ENCODE peak calls at places on chromosomes 5 and 9, in eight cellular contexts. H is GM23338, J is Caco-2, K is progenitor cell of endocrine pancreas, A is GM13976, L is AG04450, C is lower lobe of right lung, R is fibroblast of pulmonary artery. N is an unnamed sample.
A peak's percentile ranks its signal among the peaks of the same experiment; 100 is the strongest.

GRCh38 chr9:110351009-110351467 is 13.4 kb upstream of the TXNDC8 start:
- DNase-seq in J (no peak), L (peak; percentile 13), K (no peak), R (peak; percentile 68), H (no peak), C (no peak), A (no peak), N (peak; percentile 76)

GRCh38 chr5:8958602-8959001 is 587.3 kb downstream of the SEMA5A start:
- DNase-seq in J (no peak), L (no peak), R (no peak), K (no peak), H (no peak), A (no peak), C (no peak), N (no peak)

GRCh38 chr9:137217276-137218211 is 4.5 kb downstream of the RNF208 start:
- DNase-seq in K (no peak), L (no peak), J (peak; percentile 88), H (peak; percentile 89), R (no peak), A (no peak), C (peak; percentile 85), N (peak; percentile 74)

GRCh38 chr5:69209607-69210006 is 20.2 kb downstream of the CENPH start:
- DNase-seq in R (peak; percentile 33), K (no peak), C (no peak), H (no peak), L (no peak), J (no peak), A (no peak), N (no peak)

GRCh38 chr9:72254881-72255545 is 105.8 kb downstream of the GDA start:
- DNase-seq in L (no peak), J (no peak), H (no peak), R (no peak), A (no peak), C (no peak), K (no peak), N (peak; percentile 47)

GRCh38 chr9:120905794-120906248 is 20.8 kb downstream of the TRAF1 start:
- DNase-seq in L (no peak), C (no peak), A (no peak), R (no peak), J (no peak), K (no peak), H (no peak), N (no peak)

GRCh38 chr5:157511656-157512644 is 51.9 kb downstream of the NIPAL4 start:
- DNase-seq in C (peak; percentile 78), J (no peak), H (peak; percentile 35), L (peak; percentile 94), A (no peak), R (peak; percentile 98), K (no peak), N (peak; percentile 99)

GRCh38 chr9:81116340-81117207 is 572.8 kb downstream of the TLE1 start:
- DNase-seq in H (peak; percentile 13), C (no peak), R (no peak), A (no peak), J (no peak), L (peak; percentile 10), K (no peak), N (no peak)

GRCh38 chr5:7762267-7762666 is 88.7 kb downstream of the CFAP90 start:
- DNase-seq in C (no peak), K (no peak), J (peak; percentile 18), A (peak; percentile 37), L (no peak), H (peak; percentile 55), R (no peak), N (peak; percentile 13)

GRCh38 chr9:76321185-76321828 is 72.9 kb downstream of the RFK start:
- DNase-seq in R (peak; percentile 75), J (no peak), A (no peak), K (no peak), L (peak; percentile 51), C (no peak), H (no peak), N (peak; percentile 58)

GRCh38 chr9:2120926-2121689 is 106.0 kb downstream of the SMARCA2 start:
- DNase-seq in A (no peak), L (peak; percentile 11), K (no peak), R (peak; percentile 63), J (no peak), H (no peak), C (no peak), N (peak; percentile 45)

GRCh38 chr5:138033275-138033808 is 463 bp upstream of the FAM13B start:
- DNase-seq in A (peak; percentile 22), L (no peak), J (no peak), K (no peak), R (no peak), C (no peak), H (peak; percentile 87), N (no peak)

GRCh38 chr9:95449016-95449415 is 67.8 kb downstream of the PTCH1 start:
- DNase-seq in L (no peak), A (no peak), C (no peak), R (no peak), K (no peak), H (no peak), J (no peak), N (no peak)

GRCh38 chr9:95446984-95447383 is 69.8 kb downstream of the PTCH1 start:
- DNase-seq in R (no peak), L (no peak), J (no peak), K (no peak), H (no peak), A (no peak), C (no peak), N (no peak)

GRCh38 chr9:95446259-95446658 is 70.5 kb downstream of the PTCH1 start:
- DNase-seq in C (no peak), A (no peak), J (no peak), K (no peak), L (no peak), H (no peak), R (no peak), N (no peak)

GRCh38 chr9:95450171-95451107 is 66.3 kb downstream of the PTCH1 start:
- DNase-seq in R (no peak), H (peak; percentile 18), L (no peak), C (no peak), A (no peak), J (no peak), K (no peak), N (no peak)

DNA sequence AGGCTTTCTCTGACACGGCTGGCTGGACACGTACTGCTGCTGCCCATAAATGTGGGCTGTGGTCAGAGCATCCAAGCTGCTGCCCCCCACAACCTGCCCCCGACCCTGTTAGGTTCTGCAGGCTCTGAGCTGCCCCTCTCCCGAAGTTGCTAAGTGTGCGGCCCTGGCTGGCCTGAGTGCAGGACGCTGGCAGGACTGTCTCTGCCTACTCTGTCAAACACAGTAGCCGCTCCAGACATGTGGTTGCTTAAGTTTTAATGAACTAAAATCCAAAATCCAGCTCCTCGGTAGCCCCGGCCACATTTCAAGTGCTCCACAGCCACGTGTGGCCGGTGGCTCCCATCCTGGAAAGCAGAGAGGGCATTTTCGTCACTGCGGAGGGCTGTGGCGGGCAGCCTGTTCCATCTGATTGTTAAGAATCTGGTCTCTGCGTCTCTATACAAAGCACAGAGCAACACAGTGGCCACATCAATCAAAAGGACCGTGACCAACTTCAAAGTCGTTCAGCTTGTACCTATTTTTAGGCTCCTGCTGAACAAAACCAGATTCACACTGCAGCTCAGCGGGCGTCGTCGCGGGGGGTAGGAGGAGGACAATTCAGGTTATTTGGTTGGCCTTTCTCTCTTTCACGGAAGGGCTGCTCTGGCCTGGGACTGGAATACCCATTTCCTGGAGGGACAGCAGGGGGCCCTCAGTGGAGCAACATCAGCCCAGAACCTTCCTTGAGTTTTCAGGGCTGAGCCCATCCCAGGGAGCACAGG is 68.9 kb downstream of the PTCH1 start:
- DNase-seq in R (no peak), H (peak; percentile 49), C (no peak), J (no peak), L (no peak), A (no peak), K (no peak), N (no peak)
- TF ChIP-seq CTCF in R (no peak), H (no peak), C (no peak), J (no peak), L (no peak), A (no peak), K (no peak), N (no peak)

GRCh38 chr5:29218138-29218537 is 1975.3 kb upstream of the CDH6 start:
- DNase-seq in H (peak; percentile 25), A (no peak), C (no peak), K (no peak), L (no peak), R (no peak), J (peak; percentile 5), N (peak; percentile 22)
- TF ChIP-seq CTCF in H (peak; percentile 66), A (no peak), C (no peak), K (peak; percentile 24), L (no peak), R (no peak), J (no peak), N (no peak)

DNA sequence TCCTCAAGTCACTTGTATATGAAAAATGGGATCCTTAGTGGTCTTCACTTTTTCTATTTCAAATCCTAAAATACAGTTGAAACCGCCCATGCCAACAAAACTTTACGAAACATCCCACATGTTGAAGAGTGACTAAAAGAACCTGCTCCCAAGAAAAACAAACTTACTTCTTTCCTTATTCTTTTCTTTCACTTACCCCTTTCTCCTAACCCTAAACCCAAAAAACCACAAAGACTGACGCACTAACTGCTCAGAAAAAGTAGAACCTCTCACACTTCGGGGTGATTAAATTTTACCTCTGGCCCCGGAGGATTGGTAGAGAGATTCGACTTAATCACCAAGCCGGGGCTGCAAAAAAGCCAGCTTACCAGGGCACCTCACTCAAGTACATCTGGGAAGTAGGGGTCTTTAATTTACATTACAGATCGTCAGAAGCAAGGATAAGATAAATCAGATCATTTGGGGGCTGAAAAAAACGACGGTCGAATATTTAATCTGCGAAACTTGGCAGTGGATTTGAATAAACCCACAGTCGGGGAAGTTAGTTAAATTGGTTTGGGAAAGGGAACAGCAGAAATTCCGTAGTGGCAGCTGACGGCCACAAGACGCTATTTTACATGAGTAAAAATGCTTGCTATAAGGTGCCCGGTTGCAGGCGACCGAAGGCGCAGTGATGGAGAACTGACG is 1.3 kb downstream of the CDO1 start:
- DNase-seq in L (no peak), C (no peak), H (no peak), R (no peak), J (no peak), A (no peak), K (no peak), N (no peak)
- TF ChIP-seq CTCF in L (no peak), C (no peak), H (no peak), R (no peak), J (no peak), A (no peak), K (peak; percentile 27), N (no peak)

DNA sequence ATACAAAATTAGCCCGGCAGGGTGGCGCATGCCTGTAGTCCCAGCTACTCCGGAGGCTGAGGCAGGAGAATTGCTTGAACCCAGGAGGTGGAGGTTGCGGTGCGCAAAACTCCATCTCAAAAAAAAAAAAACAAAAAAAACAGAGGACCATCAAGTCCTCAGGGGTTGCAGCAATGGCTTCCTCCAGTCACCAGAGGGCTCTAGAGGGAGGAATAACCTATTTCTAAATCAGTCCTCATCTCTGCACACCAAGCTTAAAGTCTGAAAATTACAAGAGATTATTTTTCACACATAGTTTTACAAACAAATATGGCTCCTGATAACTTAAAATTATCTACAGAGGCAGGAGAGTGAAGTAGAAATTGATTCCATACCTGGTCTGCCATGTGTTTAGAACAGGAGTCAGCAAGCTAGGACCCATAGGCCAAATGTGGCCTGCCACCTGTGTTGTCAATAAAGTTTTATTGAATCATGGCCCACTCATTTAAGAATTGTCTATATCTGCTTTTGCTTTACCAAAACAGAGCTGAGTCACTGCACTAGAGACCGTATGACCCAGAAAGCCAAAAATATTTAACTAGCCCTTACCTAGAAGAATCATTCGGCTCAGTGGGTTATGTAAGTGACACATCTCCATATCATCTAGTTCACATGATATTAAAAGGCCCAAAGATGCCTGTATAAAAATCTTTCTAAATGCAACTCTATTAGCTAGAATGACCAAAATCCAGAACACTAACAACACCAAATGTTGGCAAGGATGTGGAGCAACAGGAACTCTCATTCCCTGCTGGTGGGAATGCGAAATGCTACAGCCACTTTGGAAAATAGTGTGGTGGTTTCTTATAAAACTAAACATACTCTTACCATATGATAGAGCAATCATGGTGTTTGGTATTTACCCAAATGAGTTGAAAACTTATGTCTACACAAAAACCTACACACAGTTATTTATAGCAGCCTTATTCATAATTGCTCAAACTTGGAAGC is 207.7 kb downstream of the FRMD3 start:
- DNase-seq in K (no peak), R (peak; percentile 4), H (peak; percentile 41), A (no peak), J (no peak), L (no peak), C (no peak), N (no peak)
- TF ChIP-seq CTCF in K (peak; percentile 16), R (peak; percentile 19), H (peak; percentile 41), A (no peak), J (no peak), L (no peak), C (no peak), N (peak; percentile 3)

N was measured in MCF 10A.